ENCODE peak calls at places on chromosomes 7 and 10, in seven cellular contexts. P is hepatocyte, W is H1, D is MM.1S, X is H9, B is mucosa of descending colon, N is uterus. L is an unnamed sample.

GRCh38 chr7:15938153-15938552 is 251.7 kb upstream of the MEOX2 start:
- DNase-seq in X (no peak), D (no peak), B (no peak), N (no peak), W (no peak), P (no peak), L (no peak)

GRCh38 chr7:134755422-134756022 is 23.9 kb upstream of the CALD1 start:
- DNase-seq in P (peak; percentile 42), W (no peak), X (no peak), D (no peak), B (no peak), N (no peak), L (no peak)

GRCh38 chr10:132539431-132539839 is 1.8 kb downstream of the INPP5A start:
- DNase-seq in D (no peak), W (no peak), X (no peak), N (no peak), B (peak; percentile 58), P (no peak), L (no peak)

GRCh38 chr7:73706122-73707044 is 13.1 kb downstream of the STX1A start:
- DNase-seq in B (no peak), P (no peak), N (no peak), W (no peak), D (no peak), X (no peak), L (no peak)

GRCh38 chr10:73842349-73842748 is 31.0 kb upstream of the NDST2 start:
- DNase-seq in N (no peak), D (no peak), W (no peak), B (no peak), X (no peak), P (no peak), L (no peak)

GRCh38 chr10:21172774-21173432 is 275.8 kb upstream of the NEBL start:
- DNase-seq in D (no peak), B (peak; percentile 52), X (peak; percentile 36), P (peak; percentile 55), N (no peak), W (no peak), L (no peak)

GRCh38 chr7:66331883-66332282 is 126.7 kb downstream of the TPST1 start:
- DNase-seq in D (no peak), B (no peak), N (no peak), P (no peak), X (no peak), W (no peak), L (no peak)

GRCh38 chr10:48246501-48246900 is 28.0 kb downstream of the FRMPD2 start:
- DNase-seq in W (no peak), D (no peak), P (no peak), N (no peak), X (peak; percentile 9), B (no peak), L (peak; percentile 43)

GRCh38 chr7:74453321-74454011 is at the start of gene GTF2IRD1:
- DNase-seq in P (peak; percentile 90), B (peak; percentile 79), D (peak; percentile 81), W (no peak), X (peak; percentile 73), N (peak; percentile 82), L (no peak)

GRCh38 chr10:22652988-22653431 is 61.4 kb downstream of the PIP4K2A start:
- DNase-seq in D (no peak), X (no peak), P (no peak), N (no peak), W (no peak), B (no peak), L (no peak)

GRCh38 chr10:130897815-130898214 is 413.7 kb downstream of the TCERG1L start:
- DNase-seq in W (no peak), D (no peak), X (no peak), N (no peak), B (no peak), P (no peak), L (no peak)

GRCh38 chr10:117362313-117362712 is 12.9 kb downstream of the PDZD8 start:
- DNase-seq in B (no peak), D (no peak), N (no peak), W (no peak), P (no peak), X (no peak), L (no peak)

GRCh38 chr7:158353606-158354570 is 233.7 kb downstream of the PTPRN2 start:
- DNase-seq in N (no peak), W (no peak), P (no peak), D (peak; percentile 50), B (no peak), X (peak; percentile 78), L (no peak)

GRCh38 chr7:129210256-129210988 is 14.4 kb upstream of the AHCYL2 start:
- DNase-seq in N (peak; percentile 74), D (peak; percentile 81), P (peak; percentile 81), W (peak; percentile 41), X (peak; percentile 85), B (peak; percentile 68), L (peak; percentile 84)

GRCh38 chr10:27138277-27138676 is 15.9 kb downstream of the YME1L1 start:
- DNase-seq in B (no peak), X (no peak), N (no peak), W (no peak), P (no peak), D (no peak), L (no peak)

GRCh38 chr7:99789441-99790070 is 5.6 kb upstream of the CYP3A4 start:
- DNase-seq in D (no peak), P (no peak), B (no peak), N (no peak), W (no peak), X (no peak), L (no peak)

GRCh38 chr7:57641521-57642067 is 191.6 kb downstream of the ZNF716 start:
- DNase-seq in X (no peak), D (no peak), P (no peak), N (no peak), W (no peak), B (peak; percentile 18), L (no peak)

GRCh38 chr7:57646219-57646900 is 196.4 kb downstream of the ZNF716 start:
- DNase-seq in B (peak; percentile 31), N (no peak), W (no peak), D (no peak), P (no peak), X (no peak), L (no peak)

GRCh38 chr7:57651006-57651405 is 201.0 kb downstream of the ZNF716 start:
- DNase-seq in D (no peak), W (no peak), P (no peak), B (no peak), N (no peak), X (no peak), L (no peak)

GRCh38 chr7:57642730-57643129 is 192.8 kb downstream of the ZNF716 start:
- DNase-seq in X (no peak), B (peak; percentile 19), P (no peak), D (no peak), W (no peak), N (no peak), L (no peak)

DNA sequence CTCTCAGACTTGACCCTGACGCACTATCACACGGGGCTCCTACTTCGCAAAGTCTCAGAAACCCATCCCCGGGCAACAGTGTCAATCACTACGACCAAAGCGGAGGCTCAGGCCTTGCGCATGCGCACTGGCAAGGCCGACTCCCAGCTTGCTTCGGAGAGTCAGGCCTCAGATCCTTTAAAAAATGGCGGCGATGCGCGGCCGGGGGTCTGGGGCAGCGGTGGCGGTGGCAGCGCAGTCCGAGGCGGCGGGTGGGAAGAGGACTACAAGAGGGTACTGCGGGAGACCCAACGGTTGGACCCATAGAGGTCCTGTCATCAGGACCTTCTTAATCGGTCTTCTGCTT is 196.9 kb downstream of the ZNF716 start:
- DNase-seq in W (no peak), X (no peak), D (no peak), B (no peak), P (no peak), N (no peak), L (no peak)
- H3K9me3 ChIP-seq in W (peaks cover 88% of the 10 kb centered on the region), X (peaks cover 80% of the 10 kb centered on the region), D (no peaks in the 10 kb centered on the region), B (peaks cover 70% of the 10 kb centered on the region), P (no peaks in the 10 kb centered on the region), N (no peaks in the 10 kb centered on the region), L (no peaks in the 10 kb centered on the region)

DNA sequence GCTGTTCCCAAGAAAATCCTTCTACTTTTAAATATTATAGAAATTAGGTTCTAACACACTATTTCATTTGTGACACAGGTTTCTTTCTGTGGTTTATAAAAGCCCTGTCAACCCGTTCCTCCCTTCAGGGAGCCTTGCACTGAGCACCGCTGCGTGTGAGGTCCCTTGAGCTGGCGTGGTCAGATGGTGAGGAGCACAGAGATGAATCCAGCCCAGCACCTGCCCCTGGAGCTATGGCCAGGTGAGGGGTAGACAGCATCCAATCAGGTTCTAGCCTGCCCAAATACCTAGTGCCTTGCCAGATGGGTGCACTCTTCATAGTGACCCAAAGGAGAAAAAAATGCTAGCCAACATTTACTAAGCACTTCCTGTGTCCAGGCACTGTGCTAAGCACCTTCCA is 15.7 kb downstream of the ZCCHC24 start:
- DNase-seq in D (no peak), W (no peak), B (no peak), N (no peak), X (no peak), P (no peak), L (no peak)
- H3K4me1 ChIP-seq in D (no peaks in the 10 kb centered on the region), W (peaks cover 5% of the 10 kb centered on the region), B (no peaks in the 10 kb centered on the region), N (peaks cover 31% of the 10 kb centered on the region), X (no peaks in the 10 kb centered on the region), P (peaks cover 55% of the 10 kb centered on the region), L (peaks cover 51% of the 10 kb centered on the region)

GRCh38 chr7:40965016-40965415 is 737.9 kb downstream of the INHBA start:
- DNase-seq in W (no peak), X (no peak), D (no peak), B (no peak), N (no peak), P (no peak), L (no peak)
- H3K9me3 ChIP-seq in W (peaks cover 4% of the 10 kb centered on the region), X (no peaks in the 10 kb centered on the region), D (no peaks in the 10 kb centered on the region), B (no peaks in the 10 kb centered on the region), N (no peaks in the 10 kb centered on the region), P (no peaks in the 10 kb centered on the region), L (no peaks in the 10 kb centered on the region)

GRCh38 chr10:6056411-6057135 is 5.6 kb downstream of the IL2RA start:
- DNase-seq in N (peak; percentile 6), P (no peak), D (no peak), B (no peak), X (peak; percentile 27), W (no peak), L (no peak)
- H3K4me1 ChIP-seq in N (no peaks in the 10 kb centered on the region), P (no peaks in the 10 kb centered on the region), D (peaks cover 18% of the 10 kb centered on the region), B (peaks cover 15% of the 10 kb centered on the region), X (no peaks in the 10 kb centered on the region), W (no peaks in the 10 kb centered on the region), L (peaks cover 28% of the 10 kb centered on the region)

GRCh38 chr7:57412618-57413017 is 37.4 kb upstream of the ZNF716 start:
- DNase-seq in B (no peak), X (no peak), P (no peak), N (no peak), D (no peak), W (no peak), L (no peak)
- H3K9me3 ChIP-seq in B (peaks cover 32% of the 10 kb centered on the region), X (peaks cover 89% of the 10 kb centered on the region), P (no peaks in the 10 kb centered on the region), N (no peaks in the 10 kb centered on the region), D (no peaks in the 10 kb centered on the region), W (peaks cover 87% of the 10 kb centered on the region), L (no peaks in the 10 kb centered on the region)

DNA sequence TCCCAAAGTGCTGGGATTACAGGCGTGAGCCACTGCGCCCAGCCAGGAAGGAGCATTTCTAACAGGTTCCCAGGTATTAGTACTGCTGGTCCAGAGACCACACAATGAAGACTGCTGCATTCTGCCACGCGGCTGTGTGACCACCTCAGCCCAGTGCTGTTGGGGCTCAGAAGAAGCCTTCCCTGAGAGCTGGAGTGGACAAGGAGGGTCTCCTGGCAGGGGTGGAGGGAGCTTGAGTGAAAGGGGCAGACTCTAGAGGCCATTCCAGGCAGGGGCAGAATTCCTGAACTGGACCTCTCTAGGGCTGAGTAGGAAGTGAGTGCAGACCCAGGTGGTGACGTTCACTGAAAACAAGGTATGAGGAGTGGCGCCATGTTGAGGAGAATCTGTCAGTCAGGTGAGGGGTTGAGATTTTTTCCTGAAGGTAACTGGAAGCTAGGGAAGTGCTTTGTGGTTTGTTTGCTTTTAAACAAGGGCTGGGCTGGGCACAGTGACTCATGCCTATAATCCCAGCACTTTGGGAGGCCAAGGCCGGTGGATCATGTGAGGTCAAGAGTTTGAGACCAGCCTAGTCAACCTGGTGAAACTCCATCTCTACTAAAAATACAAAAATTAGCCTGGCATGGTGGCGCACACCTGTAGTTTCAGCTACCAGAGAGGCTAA is 67.6 kb downstream of the TACC2 start:
- DNase-seq in P (peak; percentile 39), W (no peak), N (no peak), D (no peak), B (no peak), X (no peak), L (no peak)
- H3K4me1 ChIP-seq in P (no peaks in the 10 kb centered on the region), W (no peaks in the 10 kb centered on the region), N (no peaks in the 10 kb centered on the region), D (no peaks in the 10 kb centered on the region), B (peaks cover 10% of the 10 kb centered on the region), X (no peaks in the 10 kb centered on the region), L (no peaks in the 10 kb centered on the region)